ENCODE peak calls at places on chromosome X, in four cellular contexts. A is NCI-H2081, C is GM04504, G is C1 segment of cervical spinal cord. W is an unnamed sample.

GRCh38 chrX:18698762-18699650 is 8.4 kb upstream of the PPEF1 start:
- DNase-seq in G (no peak), C (no peak), A (peak; percentile 54), W (no peak)

GRCh38 chrX:139596068-139596467 is 65.5 kb downstream of the F9 start:
- DNase-seq in C (no peak), A (no peak), G (no peak), W (no peak)

GRCh38 chrX:72201836-72202536 is 20.4 kb downstream of the PIN4 start:
- DNase-seq in G (no peak), C (peak; percentile 28), A (no peak), W (no peak)

GRCh38 chrX:119757979-119758681 is at the start of gene SOWAHD:
- DNase-seq in C (no peak), A (peak; percentile 46), G (no peak), W (no peak)

GRCh38 chrX:70038515-70038914 is 11.2 kb downstream of the AWAT2 start:
- DNase-seq in G (no peak), C (no peak), A (no peak), W (no peak)

GRCh38 chrX:46805270-46805669 is 31.6 kb upstream of the RP2 start:
- DNase-seq in G (no peak), C (no peak), A (no peak), W (no peak)

GRCh38 chrX:10296581-10296980 is 139.8 kb downstream of the CLCN4 start:
- DNase-seq in C (peak; percentile 29), A (no peak), G (no peak), W (no peak)

GRCh38 chrX:69144854-69145253 is 20.4 kb downstream of the PJA1 start:
- DNase-seq in G (no peak), C (no peak), A (no peak), W (no peak)

GRCh38 chrX:106615041-106615440 is 3.3 kb downstream of the RADX start:
- DNase-seq in A (no peak), C (no peak), G (no peak), W (no peak)

GRCh38 chrX:39167791-39168190 is 366.5 kb downstream of the MID1IP1 start:
- DNase-seq in G (no peak), C (no peak), A (no peak), W (no peak)

GRCh38 chrX:12901486-12901885 is 4.9 kb upstream of the TLR8 start:
- DNase-seq in C (peak; percentile 7), A (peak; percentile 49), G (no peak), W (peak; percentile 24)

GRCh38 chrX:22041931-22042530 is 9.9 kb downstream of the PHEX start:
- DNase-seq in G (no peak), C (no peak), A (no peak), W (no peak)

GRCh38 chrX:97267376-97267775 is 383.7 kb downstream of the RPA4 start:
- DNase-seq in G (no peak), C (no peak), A (no peak), W (no peak)

GRCh38 chrX:8144925-8145324 is 26.1 kb downstream of the VCX2 start:
- DNase-seq in G (no peak), C (no peak), A (no peak), W (no peak)

GRCh38 chrX:135327299-135327698 is 18.0 kb downstream of the ETDC start:
- DNase-seq in G (no peak), A (no peak), C (peak; percentile 49), W (no peak)

GRCh38 chrX:84441143-84441542 is 61.1 kb downstream of the HDX start:
- DNase-seq in A (no peak), G (no peak), C (no peak), W (no peak)

GRCh38 chrX:44060221-44060620 is 87.0 kb upstream of the NDP start:
- DNase-seq in G (no peak), A (no peak), C (no peak), W (no peak)

GRCh38 chrX:107672955-107673378 is 44.7 kb downstream of the PRPS1 start:
- DNase-seq in C (peak; percentile 35), A (peak; percentile 77), G (no peak), W (peak; percentile 65)

GRCh38 chrX:35722128-35722527 is 76.0 kb upstream of the MAGEB16 start:
- DNase-seq in C (no peak), G (no peak), A (no peak), W (no peak)

GRCh38 chrX:10156199-10157031 is at the start of gene CLCN4:
- DNase-seq in C (no peak), G (peak; percentile 63), A (peak; percentile 75), W (peak; percentile 13)

GRCh38 chrX:71372388-71372787 is 6.2 kb downstream of the TAF1 start:
- DNase-seq in G (no peak), C (no peak), A (no peak), W (no peak)

GRCh38 chrX:25596881-25597280 is 541.3 kb upstream of the MAGEB18 start:
- DNase-seq in G (no peak), A (no peak), C (no peak), W (no peak)

GRCh38 chrX:153984351-153985178 is 12.0 kb downstream of the TMEM187 start:
- DNase-seq in A (no peak), C (no peak), G (no peak), W (no peak)

GRCh38 chrX:119990409-119990994 is 47.0 kb upstream of the NKAP start:
- DNase-seq in A (no peak), C (no peak), G (no peak), W (no peak)

GRCh38 chrX:101223226-101223625 is 3.6 kb downstream of the DRP2 start:
- DNase-seq in C (no peak), G (no peak), A (no peak), W (no peak)

GRCh38 chrX:108736509-108737479 is at the start of gene IRS4:
- DNase-seq in A (peak; percentile 46), C (no peak), G (no peak), W (no peak)

GRCh38 chrX:120310861-120311631 is at the start of gene TMEM255A:
- DNase-seq in C (no peak), A (peak; percentile 32), G (no peak), W (no peak)

GRCh38 chrX:125544856-125545255 is 225.2 kb downstream of the TEX13C start:
- DNase-seq in C (no peak), G (no peak), A (no peak), W (no peak)

GRCh38 chrX:115625577-115626301 is 64.8 kb downstream of the PLS3 start:
- DNase-seq in G (no peak), A (no peak), C (no peak), W (no peak)

GRCh38 chrX:40086569-40087335 is 11.0 kb downstream of the BCOR start:
- DNase-seq in A (no peak), G (peak; percentile 12), C (no peak), W (no peak)

GRCh38 chrX:133580630-133581029 is 165.3 kb upstream of the GPC4 start:
- DNase-seq in G (no peak), C (no peak), A (no peak), W (no peak)

GRCh38 chrX:154378059-154378798 is 866 bp upstream of the EMD start:
- DNase-seq in G (no peak), A (peak; percentile 44), C (no peak), W (no peak)

GRCh38 chrX:49122499-49122898 is 1.0 kb downstream of the GPKOW start:
- DNase-seq in A (no peak), G (no peak), C (no peak), W (no peak)

GRCh38 chrX:150762258-150762867 is 69.2 kb downstream of the MTMR1 start:
- DNase-seq in C (no peak), A (no peak), G (no peak), W (no peak)

GRCh38 chrX:96314974-96315373 is 369.7 kb upstream of the DIAPH2 start:
- DNase-seq in G (no peak), A (no peak), C (no peak), W (no peak)

GRCh38 chrX:138255373-138255772 is 456.1 kb downstream of the FGF13 start:
- DNase-seq in G (no peak), C (no peak), A (no peak), W (no peak)

GRCh38 chrX:56564182-56564885 is 907 bp downstream of the UBQLN2 start:
- DNase-seq in G (peak; percentile 50), A (peak; percentile 31), C (peak; percentile 11), W (no peak)

GRCh38 chrX:25005034-25005381 is 10.8 kb downstream of the ARX start:
- DNase-seq in G (no peak), C (no peak), A (no peak), W (no peak)

GRCh38 chrX:148417934-148418333 is 82.5 kb upstream of the AFF2 start:
- DNase-seq in A (no peak), C (no peak), G (no peak), W (no peak)

W was measured in tibial nerve.